ENCODE peak calls at places on chromosome 19, in four cellular contexts. X, Y, F and H are unnamed samples. For H3K9me3 and H3K4me1, the result is how much of the 10 kb centered on the place peaks cover.

GRCh38 chr19:12596485-12596884 is 14.1 kb downstream of the ZNF490 start:
- DNase-seq in X (no peak), Y (no peak), F (no peak), H (no peak)

GRCh38 chr19:46451352-46451751 is 20.0 kb downstream of the PNMA8A start:
- DNase-seq in X (no peak), Y (no peak), F (no peak), H (no peak)

GRCh38 chr19:13078897-13079541 is 23.6 kb downstream of the LYL1 start:
- DNase-seq in X (no peak), Y (no peak), F (no peak), H (no peak)

GRCh38 chr19:12237143-12237839 is 57.4 kb downstream of the ZNF44 start:
- DNase-seq in X (no peak), Y (no peak), F (no peak), H (no peak)

GRCh38 chr19:51722492-51722891 is 1.3 kb downstream of the HAS1 start:
- DNase-seq in X (no peak), Y (no peak), F (no peak), H (no peak)

GRCh38 chr19:51944798-51945552 is 17.7 kb downstream of the ZNF613 start:
- DNase-seq in X (no peak), Y (peak), F (no peak), H (no peak)

GRCh38 chr19:30253581-30253996 is 118.6 kb upstream of the ZNF536 start:
- DNase-seq in X (no peak), Y (no peak), F (no peak), H (no peak)

GRCh38 chr19:14177496-14178074 is 28.4 kb downstream of the ADGRL1 start:
- DNase-seq in X (no peak), Y (no peak), F (no peak), H (no peak)

GRCh38 chr19:40592170-40592569 is 9.0 kb upstream of the LTBP4 start:
- DNase-seq in X (peak), Y (peak), F (no peak), H (no peak)

GRCh38 chr19:719081-719512 is 10.4 kb downstream of the PALM start:
- DNase-seq in X (no peak), Y (no peak), F (no peak), H (peak)

GRCh38 chr19:56670961-56671612 is 470 bp downstream of the ZNF835 start:
- DNase-seq in X (no peak), Y (no peak), F (no peak), H (no peak)

GRCh38 chr19:46637224-46637623 is 1.2 kb upstream of the GNG8 start:
- DNase-seq in X (no peak), Y (no peak), F (no peak), H (no peak)

GRCh38 chr19:6108721-6109633 is 1.3 kb downstream of the RFX2 start:
- DNase-seq in X (peak), Y (peak), F (no peak), H (peak)

GRCh38 chr19:2047449-2048103 is 3.5 kb downstream of the MKNK2 start:
- DNase-seq in X (no peak), Y (no peak), F (no peak), H (peak)

GRCh38 chr19:11173516-11174155 is 18.1 kb upstream of the SPC24 start:
- DNase-seq in X (no peak), Y (no peak), F (no peak), H (no peak)

GRCh38 chr19:52492201-52492960 is 35.1 kb upstream of the ZNF808 start:
- DNase-seq in X (no peak), Y (no peak), F (no peak), H (no peak)

GRCh38 chr19:18439025-18439909 is 1.3 kb upstream of the ISYNA1 start:
- DNase-seq in X (peak), Y (peak), F (no peak), H (peak)

GRCh38 chr19:5466814-5467291 is 11.6 kb downstream of the ZNRF4 start:
- DNase-seq in X (no peak), Y (no peak), F (no peak), H (peak)

GRCh38 chr19:38267780-38268430 is 3.5 kb downstream of the SPINT2 start:
- DNase-seq in X (no peak), Y (no peak), F (no peak), H (no peak)

GRCh38 chr19:12364391-12365093 is 941 bp downstream of the ZNF442 start:
- DNase-seq in X (peak), Y (peak), F (no peak), H (peak)

GRCh38 chr19:39140594-39140993 is 15.0 kb downstream of the PAK4 start:
- DNase-seq in X (no peak), Y (no peak), F (no peak), H (no peak)

DNA sequence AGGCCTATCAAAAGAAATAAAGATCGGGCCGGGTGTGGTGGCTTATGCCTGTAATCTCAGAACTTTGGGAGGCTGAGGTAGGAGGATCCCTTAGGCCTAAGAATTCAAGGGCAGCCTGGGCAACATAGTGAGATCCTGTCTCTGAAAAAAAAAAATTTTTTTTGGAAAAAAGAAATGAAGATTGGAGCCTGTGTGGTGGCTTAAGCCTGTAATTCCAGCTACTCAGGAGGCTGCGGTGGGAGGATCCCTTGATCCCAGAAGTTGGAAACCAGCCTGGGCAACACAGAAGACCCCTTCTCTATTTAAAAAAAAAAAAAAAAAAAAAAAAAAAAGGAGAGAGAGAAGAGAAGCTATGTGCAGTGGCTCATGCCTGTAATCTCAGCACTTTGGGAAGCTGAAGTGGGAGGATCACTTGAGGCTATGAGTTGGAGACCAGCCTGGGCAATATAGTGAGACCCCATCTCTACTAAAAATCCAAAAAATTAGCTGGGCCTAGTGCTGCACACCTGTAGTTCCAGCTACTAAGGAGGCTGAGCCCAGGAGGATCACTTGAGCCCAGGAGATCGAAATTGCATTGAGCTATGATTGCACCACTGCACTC is 14.7 kb upstream of the LYPD3 start:
- DNase-seq in X (no peak), Y (no peak), F (no peak), H (no peak)
- H3K9me3 ChIP-seq in X (under half), Y (under half), F (under half), H (under half)

GRCh38 chr19:50555033-50555432 is 13.2 kb downstream of the LRRC4B start:
- DNase-seq in X (no peak), Y (no peak), F (no peak), H (no peak)

GRCh38 chr19:50558039-50558438 is 10.2 kb downstream of the LRRC4B start:
- DNase-seq in X (no peak), Y (no peak), F (no peak), H (no peak)

GRCh38 chr19:50555447-50556235 is 12.6 kb downstream of the LRRC4B start:
- DNase-seq in X (no peak), Y (no peak), F (no peak), H (no peak)

GRCh38 chr19:50557009-50557613 is 11.1 kb downstream of the LRRC4B start:
- DNase-seq in X (no peak), Y (no peak), F (no peak), H (no peak)

GRCh38 chr19:50556236-50557008 is 11.8 kb downstream of the LRRC4B start:
- DNase-seq in X (peak), Y (peak), F (peak), H (peak)
- H3K9ac ChIP-seq in X (no peak), Y (no peak), F (peak), H (no peak)

DNA sequence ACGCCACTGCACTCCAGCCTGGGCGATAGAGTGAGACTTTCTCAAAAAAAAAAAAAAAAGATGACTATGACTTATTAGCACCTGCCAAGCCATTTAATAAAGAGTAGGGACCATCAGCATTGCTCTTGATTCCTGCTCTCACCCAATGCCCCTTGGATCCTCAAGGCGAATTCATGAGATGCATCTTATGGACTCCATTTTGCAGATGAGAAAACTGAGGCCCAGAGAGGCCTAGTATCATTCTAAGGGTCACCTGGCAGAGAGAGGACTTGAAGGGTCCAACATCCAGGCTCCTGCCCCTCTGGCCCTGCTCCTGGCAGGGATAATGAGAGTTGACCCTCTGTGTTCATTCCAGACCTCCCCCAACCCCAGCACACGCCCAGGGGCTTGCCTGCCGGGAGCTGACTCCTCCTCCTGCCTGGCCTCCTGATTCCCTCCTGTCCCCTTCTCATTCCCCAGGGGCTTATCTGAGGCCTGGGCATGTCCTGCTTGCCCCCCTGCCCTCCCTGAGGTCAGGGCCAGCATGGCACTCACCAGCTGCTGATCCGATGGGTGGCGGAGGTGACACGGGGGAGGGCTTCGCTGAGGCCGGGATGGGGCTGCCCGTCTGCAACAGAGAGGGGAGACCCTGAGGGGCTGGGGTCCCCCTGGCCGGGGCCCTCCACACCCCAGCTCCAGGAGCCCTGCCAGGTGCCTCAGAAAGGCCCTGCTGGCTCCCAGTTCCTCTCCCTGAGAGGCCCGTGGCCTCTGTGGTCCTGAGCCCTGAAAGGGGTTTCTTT is 7.4 kb downstream of the WIZ start:
- DNase-seq in X (no peak), Y (no peak), F (no peak), H (no peak)
- H3K4me1 ChIP-seq in X (under half), Y (under half), F (under half), H (under half)

GRCh38 chr19:22503524-22503923 is 81.4 kb upstream of the ZNF98 start:
- DNase-seq in X (no peak), Y (no peak), F (no peak), H (no peak)

GRCh38 chr19:22502766-22503165 is 80.6 kb upstream of the ZNF98 start:
- DNase-seq in X (no peak), Y (no peak), F (no peak), H (no peak)
- H3K9me3 ChIP-seq in X (under half), Y (under half), F (under half), H (under half)